ENCODE peak calls at places on chromosomes 13 and 19, in seven cellular contexts. C is HCT116, P is AG04450, L is ascending aorta, U is fibroblast of mammary gland, B is thoracic aorta, Q is GM20000. D is an unnamed sample.
A peak's percentile ranks its signal among the peaks of the same experiment; 100 is the strongest.

GRCh38 chr13:112714366-112714765 is 24.5 kb downstream of the ATP11A start:
- DNase-seq in C (no peak), L (peak; percentile 51), Q (no peak), U (no peak), B (no peak), P (no peak), D (no peak)

GRCh38 chr19:14183741-14184395 is 22.1 kb downstream of the ADGRL1 start:
- DNase-seq in L (no peak), C (no peak), B (no peak), Q (no peak), U (no peak), P (no peak), D (no peak)

GRCh38 chr13:81224502-81224833 is 883.5 kb upstream of the SPRY2 start:
- DNase-seq in P (no peak), L (no peak), C (no peak), U (no peak), Q (no peak), B (no peak), D (no peak)

GRCh38 chr19:14198384-14199376 is 7.3 kb downstream of the ADGRL1 start:
- DNase-seq in L (no peak), P (no peak), U (no peak), C (no peak), B (no peak), Q (no peak), D (no peak)

GRCh38 chr19:29379257-29379986 is 146.4 kb upstream of the VSTM2B start:
- DNase-seq in Q (no peak), U (no peak), B (no peak), L (peak; percentile 35), P (no peak), C (no peak), D (peak; percentile 40)

GRCh38 chr19:48342414-48342738 is 17.0 kb downstream of the EMP3 start:
- DNase-seq in B (no peak), L (no peak), P (no peak), C (no peak), U (no peak), Q (no peak), D (no peak)

GRCh38 chr19:33278403-33279269 is 23.7 kb downstream of the CEBPA start:
- DNase-seq in L (no peak), C (no peak), P (no peak), B (no peak), Q (no peak), U (no peak), D (no peak)

GRCh38 chr19:48556163-48556562 is 4.2 kb downstream of the SULT2B1 start:
- DNase-seq in Q (no peak), C (no peak), B (no peak), P (no peak), U (peak; percentile 71), L (no peak), D (no peak)

GRCh38 chr19:14369399-14370168 is 11.7 kb upstream of the ADGRE5 start:
- DNase-seq in B (no peak), C (no peak), L (peak; percentile 90), P (no peak), Q (peak; percentile 40), U (peak; percentile 63), D (no peak)

GRCh38 chr19:40733149-40733548 is 16.2 kb downstream of the ITPKC start:
- DNase-seq in Q (no peak), C (no peak), U (no peak), P (no peak), B (no peak), L (no peak), D (no peak)

GRCh38 chr19:55319786-55320185 is 5.4 kb downstream of the TMEM150B start:
- DNase-seq in U (peak; percentile 27), C (no peak), P (no peak), Q (no peak), L (no peak), B (no peak), D (no peak)

GRCh38 chr13:79423801-79424642 is 18.0 kb upstream of the RBM26 start:
- DNase-seq in U (peak; percentile 65), L (no peak), B (no peak), C (peak; percentile 28), Q (peak; percentile 27), P (peak; percentile 10), D (no peak)

GRCh38 chr13:93004919-93005318 is 221.7 kb upstream of the GPC6 start:
- DNase-seq in B (no peak), L (no peak), Q (no peak), U (peak; percentile 38), P (no peak), C (no peak), D (no peak)

GRCh38 chr19:3721131-3721899 is 13.1 kb downstream of the TJP3 start:
- DNase-seq in U (peak; percentile 69), Q (peak; percentile 94), P (peak; percentile 44), L (peak; percentile 85), B (no peak), C (peak; percentile 95), D (peak; percentile 93)

GRCh38 chr19:8335343-8336071 is 7.6 kb downstream of the KANK3 start:
- DNase-seq in Q (peak; percentile 82), C (no peak), L (no peak), U (no peak), P (no peak), B (no peak), D (no peak)

GRCh38 chr19:47324502-47324901 is 7.5 kb upstream of the C5AR2 start:
- DNase-seq in C (no peak), P (no peak), B (no peak), L (peak; percentile 73), U (no peak), Q (no peak), D (no peak)

GRCh38 chr13:39676315-39676876 is 20.9 kb downstream of the COG6 start:
- DNase-seq in B (no peak), C (peak; percentile 40), U (peak; percentile 68), P (no peak), Q (peak; percentile 5), L (no peak), D (no peak)

GRCh38 chr13:113724780-113725315 is 34.2 kb upstream of the TMEM255B start:
- DNase-seq in L (peak; percentile 87), B (peak; percentile 34), C (peak; percentile 33), P (no peak), U (peak; percentile 48), Q (peak; percentile 88), D (no peak)

GRCh38 chr13:113043931-113044330 is 61.7 kb upstream of the F7 start:
- DNase-seq in L (no peak), C (no peak), B (no peak), P (no peak), Q (no peak), U (no peak), D (no peak)

DNA sequence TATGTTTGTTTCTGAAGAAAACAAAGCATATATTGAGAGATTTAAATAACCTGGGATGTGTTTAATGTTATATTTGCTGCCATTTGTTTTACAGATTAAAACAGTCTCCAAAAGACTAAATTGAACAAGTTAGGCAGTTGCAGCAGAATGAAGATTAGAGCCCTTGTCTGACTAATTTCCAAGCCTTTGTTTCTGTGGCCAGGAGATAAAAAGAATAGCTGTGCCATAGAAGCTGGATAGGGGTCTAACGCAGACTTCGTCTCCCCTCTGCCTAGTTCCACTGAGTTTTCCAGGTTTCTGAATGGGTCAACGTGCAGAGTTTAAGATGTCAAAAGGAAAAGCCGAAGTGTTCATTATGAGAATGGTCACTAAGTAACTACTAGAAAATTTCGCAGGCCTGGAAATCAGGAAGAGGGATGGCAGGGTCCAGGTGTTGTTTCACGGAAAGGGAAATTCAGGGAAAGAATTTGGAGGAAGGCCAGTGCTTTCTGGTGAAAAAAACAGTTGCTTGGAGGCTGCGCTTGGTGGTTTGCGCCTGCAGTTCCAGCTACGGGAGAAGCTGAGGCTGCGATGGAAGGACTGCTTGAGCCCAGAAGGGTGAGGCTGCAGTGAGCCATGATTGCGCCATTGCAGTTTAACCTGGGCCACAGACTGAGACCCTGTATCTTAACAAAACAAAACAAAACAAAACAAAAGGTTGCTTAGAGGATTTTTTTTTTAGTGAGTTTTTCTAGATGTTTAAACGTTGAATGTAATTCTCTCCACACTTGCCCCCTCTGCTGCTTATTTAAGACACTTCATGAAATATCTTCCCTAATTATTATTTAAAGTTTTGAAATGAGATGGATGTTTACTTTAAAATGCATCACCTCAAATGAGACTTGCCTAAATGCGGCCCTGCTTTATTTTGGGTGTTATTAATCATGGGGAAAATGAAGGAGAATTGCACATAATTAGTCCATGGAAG is 75.2 kb upstream of the TRPC4 start:
- DNase-seq in P (no peak), C (no peak), Q (no peak), L (no peak), U (no peak), B (no peak), D (no peak)
- TF ChIP-seq CTCF in P (peak; percentile 13), C (no peak), Q (no peak), L (no peak), U (no peak), B (no peak), D (no peak)

GRCh38 chr19:38374332-38375097 is at the start of gene PSMD8:
- DNase-seq in L (peak; percentile 100), Q (peak; percentile 99), U (peak; percentile 96), P (peak; percentile 95), B (peak; percentile 99), C (peak; percentile 99), D (peak; percentile 97)
- TF ChIP-seq CTCF in L (no peak), Q (peak; percentile 8), U (no peak), P (no peak), B (no peak), C (no peak), D (peak; percentile 16)

GRCh38 chr19:42344336-42344893 is 19.0 kb downstream of the MEGF8 start:
- DNase-seq in Q (no peak), P (no peak), B (no peak), C (no peak), L (no peak), U (no peak), D (no peak)

GRCh38 chr19:42348211-42348610 is 22.8 kb downstream of the MEGF8 start:
- DNase-seq in Q (no peak), P (no peak), B (no peak), C (no peak), U (no peak), L (no peak), D (no peak)

GRCh38 chr19:42345191-42345812 is 19.9 kb downstream of the MEGF8 start:
- DNase-seq in C (no peak), L (no peak), B (no peak), P (no peak), U (peak; percentile 65), Q (no peak), D (no peak)

GRCh38 chr19:42343344-42344110 is 18.1 kb downstream of the MEGF8 start:
- DNase-seq in C (no peak), L (no peak), Q (no peak), P (no peak), U (no peak), B (no peak), D (no peak)
- TF ChIP-seq CTCF in C (peak; percentile 69), L (no peak), Q (no peak), P (peak; percentile 13), U (peak; percentile 6), B (no peak), D (peak; percentile 57)

GRCh38 chr19:44575116-44575700 is 38.2 kb upstream of the IGSF23 start:
- DNase-seq in L (no peak), U (peak; percentile 5), Q (no peak), P (no peak), B (no peak), C (no peak), D (no peak)

GRCh38 chr19:44577566-44577874 is 35.8 kb upstream of the IGSF23 start:
- DNase-seq in P (no peak), U (no peak), B (no peak), L (no peak), C (no peak), Q (no peak), D (no peak)

GRCh38 chr19:44574201-44574950 is 39.0 kb upstream of the IGSF23 start:
- DNase-seq in Q (no peak), B (no peak), P (no peak), U (no peak), L (no peak), C (no peak), D (no peak)

GRCh38 chr19:44579663-44580365 is 33.5 kb upstream of the IGSF23 start:
- DNase-seq in P (no peak), C (no peak), Q (no peak), B (no peak), L (no peak), U (no peak), D (no peak)

GRCh38 chr19:44576843-44577565 is 36.4 kb upstream of the IGSF23 start:
- DNase-seq in C (peak; percentile 39), U (peak; percentile 56), L (no peak), Q (no peak), P (no peak), B (no peak), D (no peak)
- TF ChIP-seq CTCF in C (peak; percentile 85), U (peak; percentile 73), L (peak; percentile 19), Q (no peak), P (peak; percentile 73), B (no peak), D (peak; percentile 61)

D was measured in type B pancreatic cell.